ENCODE peak calls at places on chromosomes 6 and 20, in ten cellular contexts. H is stimulated activated CD4-positive, alpha-beta T cell treated with anti-CD3 and anti-CD28 coated beads, Interleukin-1b, Interleukin-23, amount 100 ng/mL, for 24 hours; I is natural killer cell; Y is SJSA1; G is CD8-positive, alpha-beta memory T cell; L is ovary; T is HFFc6; C is stimulated activated CD8-positive, alpha-beta memory T cell treated with anti-CD3 and anti-CD28 coated beads, Interleukin-4, amount 100 ng/mL, for 1 hour; U is MM.1S; K is germinal center. B is an unnamed sample.

GRCh38 chr6:30124391-30124790 is 11.5 kb upstream of the TRIM31 start:
- DNase-seq in U (no peak), L (no peak), T (no peak), Y (no peak), C (no peak), G (no peak), K (no peak), H (no peak), I (no peak), B (no peak)

GRCh38 chr6:116507324-116507723 is 4.1 kb upstream of the CALHM5 start:
- DNase-seq in L (no peak), G (no peak), C (no peak), T (peak), U (no peak), H (no peak), K (no peak), I (no peak), Y (no peak), B (no peak)

GRCh38 chr6:56798163-56798562 is 155.5 kb upstream of the DST start:
- DNase-seq in H (no peak), C (no peak), G (no peak), Y (no peak), U (no peak), I (no peak), L (no peak), K (no peak), T (peak), B (no peak)

GRCh38 chr6:65979120-65979519 is 272.1 kb upstream of the EYS start:
- DNase-seq in U (no peak), C (no peak), G (no peak), K (no peak), L (no peak), Y (no peak), I (no peak), T (no peak), H (no peak), B (no peak)

GRCh38 chr6:6008648-6009421 is 2.1 kb upstream of the NRN1 start:
- DNase-seq in Y (peak), U (peak), K (peak), H (no peak), C (no peak), G (no peak), T (peak), L (peak), I (no peak), B (no peak)

GRCh38 chr20:57688864-57689263 is 21.0 kb downstream of the PMEPA1 start:
- DNase-seq in I (no peak), Y (no peak), H (no peak), K (no peak), U (no peak), C (no peak), G (no peak), T (no peak), L (peak), B (no peak)

GRCh38 chr6:135853986-135854385 is 2.5 kb downstream of the PDE7B start:
- DNase-seq in L (no peak), C (no peak), U (no peak), Y (no peak), T (no peak), K (no peak), H (no peak), G (no peak), I (no peak), B (no peak)

GRCh38 chr6:163398796-163399195 is 15.7 kb upstream of the QKI start:
- DNase-seq in C (no peak), Y (no peak), G (no peak), L (no peak), U (no peak), K (no peak), T (no peak), H (no peak), I (no peak), B (no peak)

GRCh38 chr6:129659590-129660345 is 50.2 kb downstream of the ARHGAP18 start:
- DNase-seq in Y (no peak), C (no peak), G (no peak), K (no peak), U (no peak), H (no peak), L (no peak), T (no peak), I (no peak), B (no peak)

GRCh38 chr6:44776344-44776743 is 388.8 kb downstream of the CDC5L start:
- DNase-seq in G (no peak), U (no peak), I (no peak), L (no peak), C (no peak), K (no peak), T (no peak), Y (no peak), H (no peak), B (no peak)

GRCh38 chr6:136647363-136647763 is 97.1 kb upstream of the MAP7 start:
- DNase-seq in U (no peak), H (no peak), C (no peak), Y (peak), T (no peak), I (peak), L (no peak), G (peak), K (peak), B (no peak)

B was measured in omental fat pad.